ENCODE peak calls at places on chromosomes 16 and 17, in four cellular contexts. N, P, R and L are unnamed samples.

GRCh38 chr16:3646348-3646920 is 8.1 kb upstream of the DNASE1 start:
- DNase-seq in R (no peak), N (peak), P (peak), L (no peak)

GRCh38 chr16:22325598-22326368 is 28.6 kb downstream of the POLR3E start:
- DNase-seq in N (no peak), R (no peak), P (no peak), L (no peak)

GRCh38 chr16:4922721-4923342 is 14.1 kb downstream of the PPL start:
- DNase-seq in P (no peak), R (no peak), N (no peak), L (no peak)

GRCh38 chr17:78998311-78999055 is 11.1 kb downstream of the CANT1 start:
- DNase-seq in R (no peak), P (peak), N (no peak), L (no peak)

GRCh38 chr16:4270091-4270490 is 2.7 kb downstream of the TFAP4 start:
- DNase-seq in P (no peak), R (no peak), N (no peak), L (no peak)

GRCh38 chr16:79698341-79698753 is 97.8 kb upstream of the MAF start:
- DNase-seq in N (no peak), P (no peak), R (no peak), L (no peak)

GRCh38 chr17:3655766-3656165 is 12.6 kb downstream of the TAX1BP3 start:
- DNase-seq in R (no peak), P (no peak), N (no peak), L (no peak)

GRCh38 chr17:57949649-57950048 is 5.6 kb downstream of the CUEDC1 start:
- DNase-seq in N (no peak), P (no peak), R (no peak), L (no peak)

GRCh38 chr16:65315004-65315398 is 193.1 kb upstream of the CDH11 start:
- DNase-seq in R (no peak), P (no peak), N (peak), L (no peak)

GRCh38 chr17:6427284-6427781 is 7.6 kb downstream of the AIPL1 start:
- DNase-seq in N (peak), R (peak), P (peak), L (no peak)

GRCh38 chr16:75053791-75054555 is 55.1 kb downstream of the ZNRF1 start:
- DNase-seq in N (no peak), R (no peak), P (peak), L (no peak)